ENCODE peak calls at places on chromosomes 7 and 10, in five cellular contexts. Q is esophagus squamous epithelium, K is AG09319, X is glutamatergic neuron, T is cardiac muscle cell. G is an unnamed sample.

GRCh38 chr10:131891196-131891928 is 9.4 kb upstream of the PPP2R2D start:
- DNase-seq in Q (no peak), K (no peak), X (peak; percentile 62), T (no peak), G (peak; percentile 61)

GRCh38 chr7:142231716-142232115 is 26.1 kb downstream of the PRSS58 start:
- DNase-seq in Q (no peak), K (no peak), X (peak; percentile 79), T (no peak), G (peak; percentile 45)

GRCh38 chr7:104341545-104341944 is 13.1 kb downstream of the LHFPL3 start:
- DNase-seq in Q (no peak), K (no peak), X (peak; percentile 64), T (no peak), G (peak; percentile 39)

GRCh38 chr7:32390210-32390609 is 100.0 kb downstream of the LSM5 start:
- DNase-seq in Q (no peak), K (no peak), X (no peak), T (no peak), G (no peak)

GRCh38 chr10:131063311-131063710 is 248.2 kb downstream of the TCERG1L start:
- DNase-seq in Q (no peak), K (no peak), X (no peak), T (no peak), G (no peak)

GRCh38 chr10:103765168-103765567 is 90.2 kb downstream of the SH3PXD2A start:
- DNase-seq in Q (no peak), K (no peak), X (no peak), T (no peak), G (no peak)

GRCh38 chr7:163298-163695 is 29.1 kb upstream of the FAM20C start:
- DNase-seq in Q (no peak), K (no peak), X (peak; percentile 12), T (no peak), G (no peak)

GRCh38 chr10:103843854-103844567 is 11.4 kb downstream of the SH3PXD2A start:
- DNase-seq in Q (no peak), K (peak; percentile 58), X (no peak), T (no peak), G (no peak)

GRCh38 chr7:21113609-21114416 is 314.1 kb upstream of the SP4 start:
- DNase-seq in Q (no peak), K (no peak), X (no peak), T (no peak), G (no peak)

GRCh38 chr7:35232994-35233393 is 20.9 kb downstream of the TBX20 start:
- DNase-seq in Q (no peak), K (no peak), X (no peak), T (no peak), G (no peak)

GRCh38 chr10:129816702-129817101 is 147.4 kb downstream of the EBF3 start:
- DNase-seq in Q (no peak), K (no peak), X (no peak), T (no peak), G (no peak)

GRCh38 chr10:110169586-110169985 is 37.8 kb upstream of the MXI1 start:
- DNase-seq in Q (no peak), K (no peak), X (no peak), T (no peak), G (no peak)

GRCh38 chr7:70470751-70471150 is 661.2 kb upstream of the GALNT17 start:
- DNase-seq in Q (no peak), K (no peak), X (no peak), T (no peak), G (no peak)

GRCh38 chr10:122368502-122369254 is 5.8 kb upstream of the PLEKHA1 start:
- DNase-seq in Q (no peak), K (no peak), X (no peak), T (no peak), G (no peak)

GRCh38 chr7:155188357-155188756 is 109.3 kb upstream of the INSIG1 start:
- DNase-seq in Q (no peak), K (no peak), X (no peak), T (no peak), G (no peak)

GRCh38 chr10:78909268-78909667 is 159.5 kb upstream of the ZMIZ1 start:
- DNase-seq in Q (no peak), K (no peak), X (no peak), T (no peak), G (no peak)

GRCh38 chr10:29688230-29688634 is 53.5 kb upstream of the SVIL start:
- DNase-seq in Q (no peak), K (no peak), X (peak; percentile 67), T (no peak), G (peak; percentile 84)

DNA sequence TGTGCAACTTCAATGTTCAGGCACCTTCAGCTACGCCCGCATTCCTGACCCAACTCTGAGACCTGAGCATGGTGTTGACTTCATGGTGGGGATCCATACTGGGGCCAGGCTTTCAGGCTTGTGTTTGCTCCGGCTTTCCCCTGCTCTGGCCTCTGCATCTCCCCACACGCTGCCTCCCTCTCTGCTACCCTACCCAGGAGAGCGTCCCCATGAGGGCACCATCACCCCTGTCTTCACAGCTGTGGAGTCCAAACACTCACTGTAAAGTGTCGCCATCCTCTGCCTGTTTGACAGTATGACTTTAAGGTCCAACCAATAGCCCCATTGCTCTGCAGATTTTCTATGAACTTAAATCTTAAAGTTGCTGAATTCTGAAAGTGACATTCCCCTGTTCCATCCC is 199.0 kb upstream of the GRB10 start:
- DNase-seq in Q (no peak), K (no peak), X (no peak), T (no peak), G (no peak)
- TF ChIP-seq CTCF in Q (no peak), K (no peak), X (no peak), T (no peak), G (no peak)

DNA sequence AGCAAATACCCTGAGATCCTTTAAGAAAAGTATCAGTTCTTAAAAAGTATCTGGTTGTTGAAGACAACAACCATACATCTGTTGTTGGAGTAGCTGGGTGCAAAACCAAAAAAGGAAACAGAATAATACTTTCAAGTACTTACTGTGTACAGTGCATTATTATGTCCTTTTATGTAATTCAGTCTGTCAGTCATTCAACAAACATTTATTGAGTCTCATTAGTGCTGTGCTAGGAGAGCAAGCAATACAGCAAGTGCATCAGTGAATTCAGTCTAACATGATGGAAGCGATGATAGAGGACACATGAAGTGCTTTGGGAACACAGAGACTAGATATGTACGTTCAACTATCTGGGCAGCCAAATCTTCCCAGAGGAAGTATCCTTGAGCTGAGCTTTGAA is 37.4 kb upstream of the KIF5B start:
- DNase-seq in Q (no peak), K (no peak), X (no peak), T (no peak), G (no peak)
- TF ChIP-seq CTCF in Q (no peak), K (no peak), X (no peak), T (no peak), G (no peak)

GRCh38 chr10:20415684-20416083 is 481.4 kb downstream of the NEBL start:
- DNase-seq in Q (no peak), K (no peak), X (no peak), T (no peak), G (no peak)
- TF ChIP-seq CTCF in Q (no peak), K (no peak), X (no peak), T (no peak), G (no peak)

GRCh38 chr7:107471292-107472070 is 1.6 kb downstream of the GPR22 start:
- DNase-seq in Q (no peak), K (no peak), X (no peak), T (no peak), G (no peak)
- TF ChIP-seq CTCF in Q (no peak), K (no peak), X (no peak), T (no peak), G (no peak)

G was measured in nephron progenitor cell.